ENCODE peak calls at places on chromosomes 11 and 22, in five cellular contexts. One of them, this sample, is unnamed.

GRCh38 chr11:61049066-61049382 is 53.3 kb upstream of the CD5 start:
- DNase-seq in GM23338: no peak
- DNase-seq in tibial nerve: no peak
- DNase-seq in prostate gland: no peak
- DNase-seq in ascending aorta: no peak
- DNase-seq in this sample: no peak

GRCh38 chr22:26602127-26602526 is 12.2 kb upstream of the TPST2 start:
- DNase-seq in GM23338: no peak
- DNase-seq in tibial nerve: no peak
- DNase-seq in prostate gland: no peak
- DNase-seq in ascending aorta: no peak
- DNase-seq in this sample: no peak

GRCh38 chr11:68513930-68514487 is 53.5 kb downstream of the PPP6R3 start:
- DNase-seq in GM23338: no peak
- DNase-seq in tibial nerve: no peak
- DNase-seq in prostate gland: no peak
- DNase-seq in ascending aorta: no peak
- DNase-seq in this sample: no peak

GRCh38 chr11:73652046-73652730 is 5.8 kb downstream of the PLEKHB1 start:
- DNase-seq in GM23338: peak; percentile 43
- DNase-seq in tibial nerve: peak; percentile 37
- DNase-seq in prostate gland: no peak
- DNase-seq in ascending aorta: no peak
- DNase-seq in this sample: no peak

GRCh38 chr22:44862981-44863860 is 110.8 kb downstream of the ARHGAP8 start:
- DNase-seq in GM23338: peak; percentile 48
- DNase-seq in tibial nerve: no peak
- DNase-seq in prostate gland: no peak
- DNase-seq in ascending aorta: no peak
- DNase-seq in this sample: no peak

GRCh38 chr11:122317337-122317736 is 201.3 kb upstream of the BLID start:
- DNase-seq in GM23338: no peak
- DNase-seq in tibial nerve: no peak
- DNase-seq in prostate gland: no peak
- DNase-seq in ascending aorta: no peak
- DNase-seq in this sample: no peak

GRCh38 chr11:103091441-103091809 is 535 bp downstream of the DCUN1D5 start:
- DNase-seq in GM23338: peak; percentile 59
- DNase-seq in tibial nerve: no peak
- DNase-seq in prostate gland: peak; percentile 12
- DNase-seq in ascending aorta: peak; percentile 68
- DNase-seq in this sample: no peak

GRCh38 chr22:46028069-46028991 is 51.4 kb upstream of the WNT7B start:
- DNase-seq in GM23338: no peak
- DNase-seq in tibial nerve: no peak
- DNase-seq in prostate gland: no peak
- DNase-seq in ascending aorta: peak; percentile 63
- DNase-seq in this sample: no peak

GRCh38 chr11:8040261-8040920 is 40.6 kb upstream of the TUB start:
- DNase-seq in GM23338: no peak
- DNase-seq in tibial nerve: no peak
- DNase-seq in prostate gland: no peak
- DNase-seq in ascending aorta: peak; percentile 24
- DNase-seq in this sample: no peak

GRCh38 chr22:22706253-22706940 is 62.0 kb downstream of the GGTLC2 start:
- DNase-seq in GM23338: no peak
- DNase-seq in tibial nerve: no peak
- DNase-seq in prostate gland: no peak
- DNase-seq in ascending aorta: peak; percentile 21
- DNase-seq in this sample: no peak

GRCh38 chr11:77882396-77882795 is 61.5 kb downstream of the AAMDC start:
- DNase-seq in GM23338: no peak
- DNase-seq in tibial nerve: no peak
- DNase-seq in prostate gland: no peak
- DNase-seq in ascending aorta: no peak
- DNase-seq in this sample: no peak

GRCh38 chr22:40855960-40856512 is 403 bp downstream of the ST13 start:
- DNase-seq in GM23338: peak; percentile 67
- DNase-seq in tibial nerve: peak; percentile 22
- DNase-seq in prostate gland: peak; percentile 11
- DNase-seq in ascending aorta: peak; percentile 67
- DNase-seq in this sample: no peak

GRCh38 chr11:108237058-108237481 is 14.2 kb downstream of the ATM start:
- DNase-seq in GM23338: no peak
- DNase-seq in tibial nerve: no peak
- DNase-seq in prostate gland: no peak
- DNase-seq in ascending aorta: no peak
- DNase-seq in this sample: no peak

GRCh38 chr11:44174846-44175245 is 79.4 kb downstream of the EXT2 start:
- DNase-seq in GM23338: no peak
- DNase-seq in tibial nerve: no peak
- DNase-seq in prostate gland: no peak
- DNase-seq in ascending aorta: no peak
- DNase-seq in this sample: no peak

GRCh38 chr11:20647976-20648565 is 21.3 kb upstream of the NELL1 start:
- DNase-seq in GM23338: peak; percentile 75
- DNase-seq in tibial nerve: peak; percentile 82
- DNase-seq in prostate gland: peak; percentile 29
- DNase-seq in ascending aorta: no peak
- DNase-seq in this sample: no peak

GRCh38 chr22:46972256-46972655 is 209.8 kb downstream of the TBC1D22A start:
- DNase-seq in GM23338: no peak
- DNase-seq in tibial nerve: no peak
- DNase-seq in prostate gland: no peak
- DNase-seq in ascending aorta: no peak
- DNase-seq in this sample: no peak

GRCh38 chr22:48342016-48342415 is 1485.7 kb downstream of the BRD1 start:
- DNase-seq in GM23338: no peak
- DNase-seq in tibial nerve: no peak
- DNase-seq in prostate gland: no peak
- DNase-seq in ascending aorta: no peak
- DNase-seq in this sample: no peak

GRCh38 chr11:22169833-22170232 is 23.1 kb upstream of the ANO5 start:
- DNase-seq in GM23338: peak; percentile 27
- DNase-seq in tibial nerve: no peak
- DNase-seq in prostate gland: no peak
- DNase-seq in ascending aorta: no peak
- DNase-seq in this sample: no peak

GRCh38 chr22:46931881-46932280 is 169.4 kb downstream of the TBC1D22A start:
- DNase-seq in GM23338: no peak
- DNase-seq in tibial nerve: no peak
- DNase-seq in prostate gland: no peak
- DNase-seq in ascending aorta: no peak
- DNase-seq in this sample: no peak

GRCh38 chr22:36433318-36434231 is 45.8 kb upstream of the MYH9 start:
- DNase-seq in GM23338: peak; percentile 55
- DNase-seq in tibial nerve: no peak
- DNase-seq in prostate gland: peak; percentile 22
- DNase-seq in ascending aorta: no peak
- DNase-seq in this sample: no peak

GRCh38 chr11:110818032-110818687 is 105.9 kb upstream of the ARHGAP20 start:
- DNase-seq in GM23338: no peak
- DNase-seq in tibial nerve: no peak
- DNase-seq in prostate gland: no peak
- DNase-seq in ascending aorta: no peak
- DNase-seq in this sample: no peak

GRCh38 chr22:26339755-26340154 is 89.3 kb upstream of the ASPHD2 start:
- DNase-seq in GM23338: no peak
- DNase-seq in tibial nerve: no peak
- DNase-seq in prostate gland: no peak
- DNase-seq in ascending aorta: no peak
- DNase-seq in this sample: no peak

GRCh38 chr11:94424662-94425061 is 23.4 kb upstream of the GPR83 start:
- DNase-seq in GM23338: no peak
- DNase-seq in tibial nerve: no peak
- DNase-seq in prostate gland: no peak
- DNase-seq in ascending aorta: no peak
- DNase-seq in this sample: no peak

GRCh38 chr11:35994421-35994820 is 50.6 kb downstream of the LDLRAD3 start:
- DNase-seq in GM23338: no peak
- DNase-seq in tibial nerve: no peak
- DNase-seq in prostate gland: no peak
- DNase-seq in ascending aorta: no peak
- DNase-seq in this sample: no peak

GRCh38 chr11:18233912-18234311 is 2.7 kb downstream of the SAA4 start:
- DNase-seq in GM23338: no peak
- DNase-seq in tibial nerve: no peak
- DNase-seq in prostate gland: no peak
- DNase-seq in ascending aorta: no peak
- DNase-seq in this sample: no peak

GRCh38 chr22:31278643-31279326 is 13.5 kb downstream of the PIK3IP1 start:
- DNase-seq in GM23338: no peak
- DNase-seq in tibial nerve: no peak
- DNase-seq in prostate gland: no peak
- DNase-seq in ascending aorta: no peak
- DNase-seq in this sample: no peak

GRCh38 chr11:70381350-70381749 is 17.0 kb upstream of the CTTN start:
- DNase-seq in GM23338: no peak
- DNase-seq in tibial nerve: no peak
- DNase-seq in prostate gland: no peak
- DNase-seq in ascending aorta: peak; percentile 43
- DNase-seq in this sample: no peak
- H3K36me3 ChIP-seq in GM23338: peaks cover 23% of the 10 kb centered on the region
- H3K36me3 ChIP-seq in tibial nerve: peaks cover 73% of the 10 kb centered on the region
- H3K36me3 ChIP-seq in prostate gland: no peaks in the 10 kb centered on the region
- H3K36me3 ChIP-seq in ascending aorta: peaks cover 45% of the 10 kb centered on the region
- H3K36me3 ChIP-seq in this sample: peaks cover 10% of the 10 kb centered on the region

GRCh38 chr11:48169259-48169658 is 47.4 kb upstream of the OR4B1 start:
- DNase-seq in GM23338: no peak
- DNase-seq in tibial nerve: no peak
- DNase-seq in prostate gland: no peak
- DNase-seq in ascending aorta: no peak
- DNase-seq in this sample: no peak
- H3K27ac ChIP-seq in GM23338: no peak overlapping the region
- H3K27ac ChIP-seq in tibial nerve: peak overlapping the region; percentile 72
- H3K27ac ChIP-seq in prostate gland: no peak overlapping the region
- H3K27ac ChIP-seq in ascending aorta: no peak overlapping the region
- H3K27ac ChIP-seq in this sample: no peak overlapping the region

GRCh38 chr11:117094776-117095175 is 3.5 kb downstream of the SIK3 start:
- DNase-seq in GM23338: peak; percentile 34
- DNase-seq in tibial nerve: no peak
- DNase-seq in prostate gland: no peak
- DNase-seq in ascending aorta: no peak
- DNase-seq in this sample: no peak

GRCh38 chr11:117097567-117098268 is 510 bp downstream of the SIK3 start:
- DNase-seq in GM23338: peak; percentile 68
- DNase-seq in tibial nerve: peak; percentile 42
- DNase-seq in prostate gland: peak; percentile 28
- DNase-seq in ascending aorta: peak; percentile 72
- DNase-seq in this sample: no peak

GRCh38 chr11:117095301-117096139 is 2.7 kb downstream of the SIK3 start:
- DNase-seq in GM23338: no peak
- DNase-seq in tibial nerve: no peak
- DNase-seq in prostate gland: no peak
- DNase-seq in ascending aorta: no peak
- DNase-seq in this sample: no peak

GRCh38 chr11:117096973-117097566 is 1.2 kb downstream of the SIK3 start:
- DNase-seq in GM23338: no peak
- DNase-seq in tibial nerve: no peak
- DNase-seq in prostate gland: no peak
- DNase-seq in ascending aorta: no peak
- DNase-seq in this sample: no peak

DNA sequence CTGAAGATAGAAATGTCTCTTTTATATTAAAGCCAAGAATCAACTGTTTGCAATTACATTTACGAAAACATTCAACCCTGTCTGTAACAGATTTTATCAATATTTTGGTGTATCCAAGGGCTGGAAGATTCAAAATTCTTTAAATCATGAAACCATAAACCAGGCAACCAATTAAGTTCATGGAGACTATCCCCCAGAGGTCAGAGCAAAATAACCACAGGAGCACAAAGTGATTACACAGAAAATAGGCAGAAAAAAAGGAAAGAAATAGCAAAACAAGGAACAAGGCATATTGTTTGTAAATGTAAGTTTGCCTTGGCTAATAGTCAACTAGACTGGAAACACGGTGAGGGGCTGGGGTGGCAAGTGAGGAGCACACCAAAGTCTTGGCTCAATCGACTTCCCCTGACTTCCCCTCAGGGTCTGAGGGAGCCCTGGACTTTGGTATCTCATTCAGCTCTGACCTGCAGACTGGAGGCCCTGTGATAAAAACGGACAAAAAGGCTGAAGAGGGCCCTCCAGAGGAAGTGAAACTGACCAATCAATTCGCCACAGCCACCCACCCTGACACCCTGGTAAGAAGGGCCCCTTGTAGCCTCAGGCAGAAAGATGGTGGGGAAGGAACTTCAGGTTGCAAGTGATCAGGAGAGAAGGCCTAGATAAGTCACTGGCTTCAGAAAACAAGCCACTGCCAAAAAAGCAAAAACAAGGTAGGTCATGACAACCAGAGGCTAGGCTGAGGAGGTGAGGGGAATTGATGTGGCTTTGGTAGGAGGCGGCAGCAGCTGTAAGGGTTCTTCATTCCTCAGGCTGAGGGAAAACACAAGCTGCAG is 1.9 kb downstream of the SIK3 start:
- DNase-seq in GM23338: peak; percentile 57
- DNase-seq in tibial nerve: no peak
- DNase-seq in prostate gland: no peak
- DNase-seq in ascending aorta: no peak
- DNase-seq in this sample: no peak
- H3K4me1 ChIP-seq in GM23338: peaks cover 23% of the 10 kb centered on the region
- H3K4me1 ChIP-seq in tibial nerve: peaks cover 66% of the 10 kb centered on the region
- H3K4me1 ChIP-seq in prostate gland: no peaks in the 10 kb centered on the region
- H3K4me1 ChIP-seq in ascending aorta: peaks cover 8% of the 10 kb centered on the region
- H3K4me1 ChIP-seq in this sample: peaks cover 33% of the 10 kb centered on the region

DNA sequence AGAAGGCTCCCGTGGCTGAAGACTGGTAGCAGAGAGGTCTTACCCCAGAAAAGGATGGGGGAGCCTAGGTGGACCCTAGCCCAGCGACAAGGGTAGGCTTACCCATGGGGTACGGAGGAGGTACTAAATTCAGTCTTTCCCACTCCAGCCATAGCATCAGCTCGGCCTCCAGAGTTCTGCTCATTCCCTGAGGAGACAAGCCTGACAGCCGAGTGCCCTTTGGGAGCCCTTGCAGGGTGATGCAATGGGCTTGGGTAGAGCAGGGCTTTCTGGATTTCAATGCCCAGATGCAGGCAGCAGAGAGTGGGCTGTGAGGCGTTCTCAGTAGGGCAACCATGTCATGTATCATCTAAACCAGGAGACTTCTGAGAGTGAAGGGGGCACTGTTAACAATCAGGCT is 124.7 kb downstream of the MICAL2 start:
- DNase-seq in GM23338: no peak
- DNase-seq in tibial nerve: no peak
- DNase-seq in prostate gland: no peak
- DNase-seq in ascending aorta: no peak
- DNase-seq in this sample: no peak
- H3K36me3 ChIP-seq in GM23338: no peaks in the 10 kb centered on the region
- H3K36me3 ChIP-seq in tibial nerve: peaks cover 14% of the 10 kb centered on the region
- H3K36me3 ChIP-seq in prostate gland: no peaks in the 10 kb centered on the region
- H3K36me3 ChIP-seq in ascending aorta: peaks cover 73% of the 10 kb centered on the region
- H3K36me3 ChIP-seq in this sample: peaks cover 38% of the 10 kb centered on the region

This sample was measured in thoracic aorta.